ENCODE peak calls at places on chromosomes 6 and 20, in nine cellular contexts. I is HCT116, D is OCI-LY7, G is PC-9, N is GM23248, H is GM23338, J is SK-N-SH, B is PC-3, E is hepatocyte. C is an unnamed sample. For H3K9me2 and H3K4me1, the result is how much of the 10 kb centered on the place peaks cover.

GRCh38 chr6:9002833-9003232 is 567.5 kb upstream of the SLC35B3 start:
- DNase-seq in G (no peak), D (no peak), E (no peak), J (no peak), H (no peak), B (no peak), N (no peak), I (no peak), C (no peak)

GRCh38 chr6:34226731-34227586 is 9.7 kb upstream of the HMGA1 start:
- DNase-seq in D (peak), H (peak), B (no peak), G (peak), N (no peak), E (no peak), J (peak), I (no peak), C (peak)

GRCh38 chr6:10759884-10760329 is 12.3 kb downstream of the TMEM14B start:
- DNase-seq in N (peak), D (no peak), B (peak), J (no peak), G (peak), E (peak), I (peak), H (no peak), C (no peak)

GRCh38 chr6:26232950-26233607 is 131.9 kb upstream of the BTN3A2 start:
- DNase-seq in G (peak), D (no peak), N (no peak), J (no peak), B (peak), H (peak), I (no peak), E (no peak), C (no peak)

GRCh38 chr6:125826695-125827463 is 36.1 kb downstream of the NCOA7 start:
- DNase-seq in D (no peak), G (no peak), I (no peak), H (no peak), E (no peak), B (no peak), N (no peak), J (no peak), C (no peak)

GRCh38 chr20:16539280-16539679 is 34.0 kb downstream of the KIF16B start:
- DNase-seq in I (no peak), H (no peak), G (no peak), B (peak), E (peak), N (no peak), D (no peak), J (no peak), C (no peak)

GRCh38 chr6:2412731-2413130 is 167.3 kb upstream of the GMDS start:
- DNase-seq in H (no peak), E (no peak), G (no peak), J (no peak), I (no peak), D (no peak), N (peak), B (peak), C (no peak)

GRCh38 chr6:91761621-91762020 is 1174.7 kb upstream of the MAP3K7 start:
- DNase-seq in I (no peak), J (no peak), G (no peak), N (no peak), H (no peak), E (peak), B (no peak), D (no peak), C (no peak)

GRCh38 chr6:137571854-137572253 is 77.7 kb upstream of the OLIG3 start:
- DNase-seq in J (peak), D (peak), I (peak), H (peak), N (peak), G (no peak), E (peak), B (peak), C (peak)

GRCh38 chr6:15305496-15305895 is 59.6 kb downstream of the JARID2 start:
- DNase-seq in B (no peak), D (no peak), J (no peak), N (no peak), E (no peak), H (no peak), G (no peak), I (no peak), C (no peak)

GRCh38 chr6:33079575-33079974 is 3.8 kb downstream of the HLA-DPB1 start:
- DNase-seq in J (no peak), E (no peak), N (no peak), G (no peak), I (no peak), D (no peak), H (no peak), B (no peak), C (no peak)

GRCh38 chr6:35014786-35015185 is 125.7 kb downstream of the ANKS1A start:
- DNase-seq in H (no peak), E (no peak), B (peak), D (no peak), N (peak), G (peak), J (no peak), I (peak), C (no peak)

GRCh38 chr6:115759051-115759450 is 301.6 kb downstream of the FRK start:
- DNase-seq in H (no peak), B (no peak), D (no peak), J (no peak), I (no peak), N (no peak), G (no peak), E (no peak), C (no peak)

GRCh38 chr20:44610313-44610965 is 28.1 kb downstream of the PKIG start:
- DNase-seq in N (no peak), I (no peak), G (no peak), D (peak), H (no peak), B (no peak), J (no peak), E (no peak), C (no peak)

GRCh38 chr6:150725795-150726194 is 126.1 kb downstream of the PLEKHG1 start:
- DNase-seq in I (no peak), G (no peak), D (no peak), E (no peak), H (no peak), N (no peak), J (no peak), B (no peak), C (no peak)

GRCh38 chr6:113995632-113996031 is 24.7 kb upstream of the HDAC2 start:
- DNase-seq in D (no peak), J (peak), E (peak), N (peak), B (peak), I (peak), G (peak), H (peak), C (no peak)

GRCh38 chr20:60966031-60966430 is 286.0 kb upstream of the CDH4 start:
- DNase-seq in I (no peak), N (no peak), D (no peak), B (no peak), H (no peak), E (no peak), G (no peak), J (no peak), C (no peak)

GRCh38 chr6:139494376-139495025 is 120.1 kb upstream of the CITED2 start:
- DNase-seq in N (no peak), D (no peak), E (no peak), G (no peak), H (no peak), J (no peak), I (no peak), B (no peak), C (no peak)

GRCh38 chr6:34912715-34913464 is 23.8 kb downstream of the ANKS1A start:
- DNase-seq in J (no peak), N (peak), H (no peak), B (peak), D (peak), E (no peak), G (peak), I (no peak), C (no peak)

GRCh38 chr20:62704341-62704948 is 4.2 kb upstream of the NTSR1 start:
- DNase-seq in E (peak), D (no peak), B (peak), J (peak), H (no peak), G (peak), N (peak), I (peak), C (no peak)

GRCh38 chr6:16311763-16312162 is 73.4 kb downstream of the GMPR start:
- DNase-seq in N (no peak), I (no peak), B (no peak), G (no peak), J (no peak), E (no peak), H (no peak), D (no peak), C (no peak)

GRCh38 chr6:26394289-26394688 is 7.8 kb upstream of the BTN3A1 start:
- DNase-seq in N (peak), I (peak), D (no peak), B (peak), E (peak), G (peak), H (no peak), J (no peak), C (no peak)

GRCh38 chr6:133240511-133241087 is 558 bp upstream of the EYA4 start:
- DNase-seq in G (no peak), B (peak), N (no peak), I (no peak), H (peak), D (no peak), E (peak), J (peak), C (no peak)

GRCh38 chr6:85185977-85186376 is 263.9 kb upstream of the NT5E start:
- DNase-seq in H (no peak), D (no peak), I (no peak), N (peak), J (no peak), G (no peak), E (no peak), B (no peak), C (no peak)

GRCh38 chr6:132413501-132413805 is 12.2 kb upstream of the MOXD1 start:
- DNase-seq in G (no peak), D (no peak), H (no peak), E (no peak), B (no peak), J (no peak), N (peak), I (no peak), C (no peak)

DNA sequence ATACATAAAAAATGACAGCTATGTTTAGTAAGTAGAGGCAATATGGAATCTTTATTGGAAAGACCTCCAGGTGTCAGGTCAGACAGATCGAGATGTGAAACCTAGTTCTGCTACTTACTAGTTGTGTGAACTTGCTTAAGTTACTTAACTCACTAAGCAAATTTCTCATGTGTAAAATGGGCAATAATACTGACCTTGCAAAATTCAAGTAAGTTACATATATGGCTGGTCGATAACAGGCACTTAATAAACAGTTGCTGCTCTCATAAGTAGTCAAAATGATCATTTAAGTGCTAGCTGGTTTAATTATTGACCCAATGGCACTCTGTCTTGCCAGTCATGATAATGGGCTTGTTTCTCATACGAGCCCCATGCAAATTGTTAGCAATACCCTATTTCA is 46.0 kb downstream of the VGLL2 start:
- DNase-seq in H (no peak), I (no peak), E (no peak), B (no peak), N (no peak), D (no peak), J (no peak), G (no peak), C (no peak)
- H3K9me2 ChIP-seq in H (under half), I (under half), E (under half), B (under half), N (under half), D (under half), J (under half), G (under half), C (under half)

DNA sequence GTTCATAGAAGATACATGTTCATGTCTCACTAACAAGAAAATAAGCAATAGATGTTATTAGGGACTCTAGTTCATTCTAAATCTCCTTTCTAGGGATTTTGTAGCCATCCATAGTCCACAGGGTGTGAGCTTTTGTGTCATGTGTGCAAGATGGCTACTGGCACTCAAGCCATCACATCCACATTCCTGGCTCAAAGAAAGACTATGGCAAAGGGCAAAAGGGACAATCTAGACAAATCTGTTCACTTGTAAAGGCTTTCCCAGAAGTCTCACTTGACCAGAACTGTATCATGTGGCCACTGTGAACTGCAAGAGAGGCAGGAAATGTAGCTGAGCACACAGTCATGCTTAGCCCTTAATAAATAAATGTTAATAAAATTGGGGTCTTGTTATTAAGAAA is 212.6 kb upstream of the EXOC2 start:
- DNase-seq in B (no peak), J (no peak), G (no peak), I (no peak), H (no peak), N (no peak), E (no peak), D (no peak), C (no peak)
- H3K4me1 ChIP-seq in B (under half), J (under half), G (under half), I (under half), H (under half), N (under half), E (under half), D (under half), C (under half)

GRCh38 chr20:56657879-56658278 is 28.8 kb downstream of the TFAP2C start:
- DNase-seq in N (no peak), B (no peak), D (no peak), H (no peak), E (no peak), G (no peak), J (no peak), I (no peak), C (no peak)

GRCh38 chr20:56656632-56657031 is 27.5 kb downstream of the TFAP2C start:
- DNase-seq in B (no peak), N (peak), I (no peak), G (no peak), H (no peak), D (no peak), E (no peak), J (no peak), C (no peak)

GRCh38 chr20:56653221-56653620 is 24.1 kb downstream of the TFAP2C start:
- DNase-seq in B (peak), G (no peak), E (no peak), I (no peak), N (peak), D (no peak), H (no peak), J (no peak), C (no peak)
- H3K4me2 ChIP-seq in B (no peak), G (no peak), E (no peak), I (no peak), N (no peak), D (no peak), H (no peak), J (no peak), C (no peak)

GRCh38 chr6:149252626-149253025 is 64.9 kb upstream of the TAB2 start:
- DNase-seq in D (no peak), I (no peak), N (no peak), J (no peak), H (no peak), E (no peak), G (no peak), B (no peak), C (no peak)
- H3K9me2 ChIP-seq in D (under half), I (under half), N (under half), J (under half), H (under half), E (under half), G (under half), B (under half), C (under half)

DNA sequence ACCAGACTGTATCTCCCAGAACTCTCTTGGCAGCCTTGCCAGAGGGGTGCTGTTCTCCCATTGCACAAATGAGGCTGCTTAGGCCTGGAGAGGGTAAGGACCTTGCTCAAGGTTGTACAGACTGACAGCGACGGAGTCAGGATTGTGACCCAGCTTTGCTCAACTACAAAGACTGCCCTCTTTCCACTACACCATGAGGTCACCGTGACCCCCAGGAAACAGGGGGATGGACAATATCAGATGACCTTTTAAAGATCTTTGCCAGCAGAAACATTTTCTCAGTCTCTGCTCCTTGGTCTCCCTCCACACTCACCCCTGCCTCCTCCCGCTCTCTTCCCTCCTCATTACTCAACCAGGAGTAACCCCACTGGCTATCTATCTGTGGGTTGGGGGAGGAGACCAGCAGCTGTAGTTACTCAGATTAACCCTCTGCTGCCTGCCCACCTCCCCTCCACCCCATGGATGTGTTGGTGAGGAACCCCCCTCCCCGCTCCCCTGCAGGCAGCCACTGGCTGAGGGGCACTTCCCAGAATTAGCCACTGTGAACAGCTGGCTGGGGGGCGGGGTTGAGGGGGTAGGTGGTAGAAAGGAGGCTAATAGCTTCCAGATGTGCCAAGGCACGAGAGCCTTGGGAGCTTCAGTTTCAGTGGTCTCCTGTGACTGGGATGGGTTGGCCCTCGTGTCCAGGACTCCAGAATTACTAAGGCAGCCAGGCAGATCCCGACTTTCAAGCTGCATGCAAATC is 26.9 kb upstream of the MRPS18A start:
- DNase-seq in I (no peak), B (no peak), N (peak), D (peak), G (no peak), J (peak), E (peak), H (no peak), C (peak)
- H3K4me1 ChIP-seq in I (under half), B (under half), N (under half), D (half or more), G (under half), J (under half), E (under half), H (under half), C (under half)

DNA sequence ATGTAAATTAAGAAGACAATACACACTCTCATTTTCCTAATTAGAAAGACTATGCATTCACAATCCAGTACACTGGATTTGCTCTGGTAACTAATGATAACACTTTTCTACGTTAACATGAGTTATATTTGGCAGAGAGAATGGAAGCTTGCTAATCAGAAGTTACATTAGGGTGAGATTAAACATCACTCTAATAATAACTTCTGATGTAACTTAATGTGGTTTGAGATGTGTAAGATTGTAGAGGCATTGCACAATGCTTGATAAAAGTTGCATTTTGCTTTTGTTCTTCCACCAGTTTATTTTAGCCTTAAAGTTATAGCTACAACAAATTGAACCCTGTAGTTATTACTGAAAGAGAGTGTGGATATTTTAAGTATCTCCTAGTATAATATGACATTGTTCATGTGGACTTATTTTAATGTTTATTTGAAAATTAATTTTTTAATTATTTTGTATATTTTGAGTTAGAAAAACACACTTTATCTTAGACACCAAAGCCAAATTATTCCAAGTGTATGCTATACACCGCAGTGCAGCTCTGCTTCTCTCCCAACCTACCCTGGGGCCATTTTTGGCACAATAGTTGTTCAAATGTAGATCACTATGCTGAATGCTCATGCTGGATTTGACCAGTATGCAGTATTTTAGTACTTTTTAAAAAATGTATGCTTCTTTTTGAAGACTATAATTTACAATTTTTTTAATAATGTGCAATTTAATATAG is 143.2 kb downstream of the SLC16A10 start:
- DNase-seq in I (no peak), E (no peak), J (no peak), D (no peak), G (peak), H (no peak), N (peak), B (no peak), C (no peak)
- H3K4me2 ChIP-seq in I (no peak), E (no peak), J (no peak), D (no peak), G (peak), H (no peak), N (peak), B (no peak), C (no peak)